ENCODE peak calls at places on chromosomes 5 and 9, in ten cellular contexts. C is transverse colon; W is CD8-positive, alpha-beta memory T cell; Q is K562; I is breast epithelium; T is GM23338; D is adrenal gland; G is fibroblast of lung; O is aorta; Z is HepG2. Y is an unnamed sample.

GRCh38 chr5:158468444-158468843 is 609.5 kb upstream of the CLINT1 start:
- DNase-seq in Z (no peak), C (no peak), I (no peak), G (no peak), T (no peak), O (no peak), W (no peak), Q (no peak), D (no peak), Y (no peak)

GRCh38 chr5:98205691-98206461 is 567.6 kb upstream of the RGMB start:
- DNase-seq in D (no peak), I (no peak), Z (no peak), T (no peak), W (no peak), G (no peak), C (no peak), O (no peak), Q (no peak), Y (no peak)

GRCh38 chr9:37503736-37504135 is 18.0 kb downstream of the POLR1E start:
- DNase-seq in C (peak; percentile 13), Q (no peak), O (no peak), T (no peak), W (peak; percentile 73), D (peak; percentile 83), G (no peak), Z (no peak), I (no peak), Y (no peak)

GRCh38 chr9:31034311-31034710 is 1350.1 kb upstream of the ACO1 start:
- DNase-seq in I (no peak), Z (peak; percentile 7), D (peak; percentile 66), Q (no peak), C (no peak), G (no peak), W (no peak), O (no peak), T (peak; percentile 12), Y (no peak)

GRCh38 chr9:135602789-135603481 is 36.4 kb downstream of the GLT6D1 start:
- DNase-seq in I (no peak), Z (no peak), T (peak; percentile 69), D (peak; percentile 66), W (peak; percentile 21), G (peak; percentile 34), O (peak; percentile 42), Q (peak; percentile 73), C (peak; percentile 47), Y (peak; percentile 23)

GRCh38 chr5:121805931-121806330 is 45.8 kb upstream of the FTMT start:
- DNase-seq in Q (no peak), Z (peak; percentile 1), T (no peak), C (no peak), D (no peak), W (no peak), I (no peak), G (peak; percentile 2), O (no peak), Y (no peak)

GRCh38 chr5:89703799-89704198 is 705.8 kb downstream of the CETN3 start:
- DNase-seq in G (no peak), Z (no peak), D (no peak), Q (no peak), T (peak; percentile 93), I (no peak), O (no peak), C (no peak), W (no peak), Y (no peak)

GRCh38 chr5:158431369-158432029 is 572.6 kb upstream of the CLINT1 start:
- DNase-seq in G (peak; percentile 89), Q (no peak), D (no peak), W (no peak), I (no peak), C (no peak), O (no peak), Z (no peak), T (no peak), Y (no peak)

GRCh38 chr5:181181650-181182565 is 23.1 kb downstream of the TRIM7 start:
- DNase-seq in Z (peak; percentile 74), Q (peak; percentile 28), O (peak; percentile 78), W (peak; percentile 75), G (peak; percentile 78), T (peak; percentile 92), I (peak; percentile 45), C (peak; percentile 79), D (peak; percentile 85), Y (peak; percentile 73)

GRCh38 chr9:137044042-137044441 is 1.9 kb downstream of the NPDC1 start:
- DNase-seq in C (no peak), Q (no peak), W (no peak), Z (no peak), G (no peak), T (no peak), O (no peak), I (no peak), D (no peak), Y (no peak)

GRCh38 chr9:137044502-137045177 is 1.3 kb downstream of the NPDC1 start:
- DNase-seq in O (no peak), D (peak; percentile 83), W (no peak), I (no peak), Q (no peak), Z (no peak), T (no peak), C (peak; percentile 67), G (no peak), Y (no peak)

GRCh38 chr9:137041134-137041533 is 4.8 kb downstream of the NPDC1 start:
- DNase-seq in W (no peak), I (no peak), C (no peak), G (no peak), Q (peak; percentile 39), T (no peak), Z (no peak), O (no peak), D (peak; percentile 73), Y (no peak)

GRCh38 chr9:137045294-137046093 is 483 bp downstream of the NPDC1 start:
- DNase-seq in D (no peak), G (peak; percentile 40), O (no peak), Q (peak; percentile 37), I (no peak), Z (no peak), T (peak; percentile 78), C (no peak), W (no peak), Y (no peak)

DNA sequence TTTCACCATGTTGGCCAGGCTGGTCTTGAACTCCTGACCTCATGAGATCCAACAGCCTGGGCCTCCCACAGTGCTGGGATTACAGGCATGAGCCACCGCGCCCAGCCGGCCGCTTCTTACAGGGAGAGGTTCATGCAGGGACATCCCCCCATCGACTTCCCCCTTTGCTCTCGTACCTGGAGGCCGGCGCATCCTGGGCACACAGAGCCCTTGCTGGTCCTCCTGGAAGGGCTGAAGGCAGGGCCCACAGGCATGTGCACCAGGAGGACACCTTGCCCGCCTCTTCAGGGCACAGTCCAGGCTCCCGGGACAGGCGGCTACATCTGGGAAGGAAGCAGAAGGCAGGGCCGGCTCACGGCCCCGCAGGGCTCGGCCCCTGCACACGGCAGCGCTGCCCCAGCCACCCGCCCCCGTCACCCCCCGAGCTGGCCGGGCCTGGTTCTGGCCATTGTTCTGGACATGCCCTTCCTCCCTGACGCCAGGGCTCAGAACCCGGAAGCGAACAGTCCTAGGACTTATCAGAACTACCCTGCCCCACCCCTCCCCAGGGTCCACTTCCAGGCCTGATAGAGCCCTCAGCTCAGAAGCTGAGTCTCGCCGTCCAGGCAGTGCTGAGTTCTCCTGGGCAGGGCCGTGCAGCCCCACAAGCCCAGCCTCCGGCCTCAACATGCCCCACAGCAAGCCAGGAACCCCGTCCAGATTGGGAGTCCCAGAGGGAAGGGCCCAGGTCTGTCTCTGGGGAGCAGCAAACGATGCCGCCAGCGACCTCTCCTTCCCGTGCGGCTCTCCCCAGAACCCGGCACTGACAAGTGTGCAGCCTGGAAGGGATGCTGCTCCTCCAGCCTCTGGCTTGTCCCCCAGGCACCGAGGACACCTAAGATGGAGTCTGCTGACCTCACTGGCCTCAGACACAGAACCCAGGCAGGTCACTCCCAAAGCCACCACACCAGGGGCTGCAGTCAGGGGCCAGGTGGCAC is 2.9 kb downstream of the NPDC1 start:
- DNase-seq in D (peak; percentile 68), W (no peak), C (no peak), O (no peak), Q (peak; percentile 46), I (no peak), Z (no peak), T (no peak), G (no peak), Y (no peak)
- H3K4me3 ChIP-seq in D (no peak overlapping the region), W (no peak overlapping the region), C (no peak overlapping the region), O (no peak overlapping the region), Q (no peak overlapping the region), I (peak overlapping the region; percentile 15), Z (no peak overlapping the region), T (no peak overlapping the region), G (no peak overlapping the region), Y (no peak overlapping the region)

GRCh38 chr5:67203701-67204074 is 7.1 kb upstream of the CD180 start:
- DNase-seq in Q (no peak), I (no peak), W (no peak), O (no peak), T (no peak), C (no peak), Z (no peak), G (no peak), D (no peak), Y (no peak)

GRCh38 chr5:67206381-67207328 is 10.1 kb upstream of the CD180 start:
- DNase-seq in Q (peak; percentile 53), Z (peak; percentile 53), T (no peak), O (no peak), I (peak; percentile 72), C (peak; percentile 78), G (peak; percentile 40), D (no peak), W (peak; percentile 88), Y (peak; percentile 99)

GRCh38 chr5:67204821-67205220 is 8.2 kb upstream of the CD180 start:
- DNase-seq in W (no peak), Q (no peak), Z (no peak), C (no peak), T (no peak), I (no peak), G (no peak), O (no peak), D (no peak), Y (no peak)

GRCh38 chr5:67208403-67208802 is 11.8 kb upstream of the CD180 start:
- DNase-seq in W (no peak), Z (no peak), T (no peak), I (no peak), G (no peak), O (no peak), C (no peak), Q (no peak), D (no peak), Y (no peak)

GRCh38 chr5:67205981-67206380 is 9.4 kb upstream of the CD180 start:
- DNase-seq in Z (no peak), O (no peak), D (no peak), W (no peak), G (no peak), T (no peak), C (no peak), Q (no peak), I (no peak), Y (no peak)
- H3K4me1 ChIP-seq in Z (peaks cover 5% of the 10 kb centered on the region), O (peaks cover 2% of the 10 kb centered on the region), D (no peaks in the 10 kb centered on the region), W (peaks cover 75% of the 10 kb centered on the region), G (no peaks in the 10 kb centered on the region), T (no peaks in the 10 kb centered on the region), C (peaks cover 2% of the 10 kb centered on the region), Q (no peaks in the 10 kb centered on the region), I (no peaks in the 10 kb centered on the region), Y (peaks cover 73% of the 10 kb centered on the region)

GRCh38 chr5:42317575-42317974 is 105.7 kb upstream of the GHR start:
- DNase-seq in T (no peak), D (no peak), Z (no peak), C (no peak), W (no peak), I (no peak), G (no peak), O (no peak), Q (no peak), Y (no peak)
- H3K27ac ChIP-seq in T (no peak overlapping the region), D (no peak overlapping the region), Z (no peak overlapping the region), C (no peak overlapping the region), W (no peak overlapping the region), I (no peak overlapping the region), G (no peak overlapping the region), O (no peak overlapping the region), Q (no peak overlapping the region), Y (no peak overlapping the region)

GRCh38 chr9:137217276-137218211 is 4.5 kb downstream of the RNF208 start:
- DNase-seq in T (peak; percentile 89), Q (peak; percentile 84), I (peak; percentile 86), W (no peak), O (no peak), Z (peak; percentile 66), D (peak; percentile 93), C (peak; percentile 93), G (no peak), Y (no peak)
- H3K4me3 ChIP-seq in T (no peak overlapping the region), Q (peak overlapping the region; percentile 40), I (peak overlapping the region; percentile 51), W (no peak overlapping the region), O (no peak overlapping the region), Z (peak overlapping the region; percentile 77), D (peak overlapping the region; percentile 33), C (no peak overlapping the region), G (no peak overlapping the region), Y (no peak overlapping the region)

Y was measured in CD4-positive, CD25-positive, alpha-beta regulatory T cell.